ENCODE peak calls at places on chromosome 18, in eight cellular contexts. I is SK-N-MC; O is psoas muscle; M is spleen; Y is CD8-positive, alpha-beta memory T cell; D is upper lobe of right lung; G is brain microvascular endothelial cell; E is fibroblast of lung. J is an unnamed sample.

GRCh38 chr18:32920796-32921787 is 148.3 kb upstream of the KLHL14 start:
- DNase-seq in G (peak; percentile 91), O (no peak), Y (no peak), E (peak; percentile 95), I (no peak), D (no peak), M (no peak), J (no peak)

GRCh38 chr18:59549797-59550516 is 147.3 kb downstream of the CCBE1 start:
- DNase-seq in I (no peak), O (no peak), D (no peak), Y (no peak), M (no peak), G (no peak), E (no peak), J (no peak)

GRCh38 chr18:10086458-10086857 is 172.6 kb downstream of the VAPA start:
- DNase-seq in G (no peak), M (no peak), O (no peak), Y (no peak), I (no peak), D (no peak), E (no peak), J (no peak)

GRCh38 chr18:61972389-61973264 is 79.8 kb upstream of the RNF152 start:
- DNase-seq in Y (no peak), M (no peak), D (no peak), G (no peak), E (no peak), O (no peak), I (no peak), J (no peak)

GRCh38 chr18:41674466-41674865 is 280.6 kb upstream of the PIK3C3 start:
- DNase-seq in E (no peak), I (no peak), Y (no peak), D (no peak), O (no peak), M (no peak), G (no peak), J (no peak)

GRCh38 chr18:36420826-36421225 is 123.3 kb downstream of the FHOD3 start:
- DNase-seq in D (no peak), M (no peak), E (no peak), O (no peak), Y (no peak), I (no peak), G (no peak), J (no peak)

GRCh38 chr18:79405781-79406575 is 10.2 kb downstream of the NFATC1 start:
- DNase-seq in G (no peak), M (peak; percentile 97), O (peak; percentile 85), E (no peak), D (peak; percentile 85), I (no peak), Y (peak; percentile 85), J (peak; percentile 61)

GRCh38 chr18:12998332-12999060 is 7.3 kb downstream of the CEP192 start:
- DNase-seq in Y (no peak), M (no peak), I (no peak), D (no peak), E (no peak), O (no peak), G (no peak), J (no peak)

GRCh38 chr18:39969813-39970494 is 1985.1 kb upstream of the PIK3C3 start:
- DNase-seq in M (no peak), I (no peak), O (no peak), Y (no peak), G (peak; percentile 41), E (no peak), D (no peak), J (no peak)

GRCh38 chr18:48958951-48959350 is 8.2 kb upstream of the SMAD7 start:
- DNase-seq in D (no peak), M (no peak), G (no peak), I (no peak), O (no peak), Y (no peak), E (no peak), J (no peak)
- H3K27ac ChIP-seq in D (no peak overlapping the region), M (no peak overlapping the region), G (no peak overlapping the region), I (no peak overlapping the region), O (no peak overlapping the region), Y (no peak overlapping the region), E (no peak overlapping the region), J (peak overlapping the region; percentile 2)

GRCh38 chr18:23172981-23173380 is 37.7 kb downstream of the CABLES1 start:
- DNase-seq in O (no peak), E (no peak), I (no peak), Y (no peak), D (no peak), M (peak; percentile 55), G (no peak), J (no peak)

GRCh38 chr18:23171581-23172156 is 36.4 kb downstream of the CABLES1 start:
- DNase-seq in O (no peak), E (no peak), Y (no peak), G (no peak), M (peak; percentile 53), I (no peak), D (no peak), J (no peak)

GRCh38 chr18:23170137-23170536 is 34.9 kb downstream of the CABLES1 start:
- DNase-seq in Y (no peak), M (peak; percentile 9), I (no peak), E (no peak), O (no peak), D (no peak), G (no peak), J (no peak)

GRCh38 chr18:23166863-23167531 is 31.7 kb downstream of the CABLES1 start:
- DNase-seq in G (peak; percentile 31), M (peak; percentile 8), O (no peak), Y (no peak), E (no peak), D (no peak), I (no peak), J (no peak)

DNA sequence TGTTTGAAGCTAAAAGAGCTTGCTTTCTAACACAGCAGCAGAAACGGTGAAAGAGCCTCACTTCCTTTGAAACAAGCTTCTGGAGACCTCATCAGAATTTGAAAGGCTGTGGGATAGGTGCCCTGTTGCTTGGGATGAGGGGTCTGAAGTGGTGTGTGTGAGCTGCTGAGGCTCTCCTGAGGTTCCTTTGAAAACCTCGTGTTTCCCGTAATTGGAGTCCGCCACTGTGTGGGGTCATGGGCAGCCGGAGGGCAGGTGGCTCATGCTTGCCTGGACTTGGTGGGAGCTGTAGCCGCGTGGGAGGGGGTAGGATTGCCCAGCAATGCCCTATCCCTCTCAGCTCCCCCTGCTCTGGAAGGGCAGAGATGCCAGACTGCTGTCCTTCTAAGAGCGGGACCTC is 34.4 kb downstream of the CABLES1 start:
- DNase-seq in Y (no peak), O (no peak), I (no peak), M (peak; percentile 56), E (no peak), G (no peak), D (no peak), J (no peak)
- H3K27ac ChIP-seq in Y (no peak overlapping the region), O (no peak overlapping the region), I (no peak overlapping the region), M (no peak overlapping the region), E (no peak overlapping the region), G (no peak overlapping the region), D (no peak overlapping the region), J (no peak overlapping the region)

GRCh38 chr18:25248755-25249154 is 103.2 kb downstream of the ZNF521 start:
- DNase-seq in Y (no peak), G (no peak), I (no peak), D (no peak), E (peak; percentile 88), M (no peak), O (no peak), J (no peak)
- H3K27ac ChIP-seq in Y (no peak overlapping the region), G (no peak overlapping the region), I (no peak overlapping the region), D (no peak overlapping the region), E (no peak overlapping the region), M (no peak overlapping the region), O (no peak overlapping the region), J (no peak overlapping the region)

DNA sequence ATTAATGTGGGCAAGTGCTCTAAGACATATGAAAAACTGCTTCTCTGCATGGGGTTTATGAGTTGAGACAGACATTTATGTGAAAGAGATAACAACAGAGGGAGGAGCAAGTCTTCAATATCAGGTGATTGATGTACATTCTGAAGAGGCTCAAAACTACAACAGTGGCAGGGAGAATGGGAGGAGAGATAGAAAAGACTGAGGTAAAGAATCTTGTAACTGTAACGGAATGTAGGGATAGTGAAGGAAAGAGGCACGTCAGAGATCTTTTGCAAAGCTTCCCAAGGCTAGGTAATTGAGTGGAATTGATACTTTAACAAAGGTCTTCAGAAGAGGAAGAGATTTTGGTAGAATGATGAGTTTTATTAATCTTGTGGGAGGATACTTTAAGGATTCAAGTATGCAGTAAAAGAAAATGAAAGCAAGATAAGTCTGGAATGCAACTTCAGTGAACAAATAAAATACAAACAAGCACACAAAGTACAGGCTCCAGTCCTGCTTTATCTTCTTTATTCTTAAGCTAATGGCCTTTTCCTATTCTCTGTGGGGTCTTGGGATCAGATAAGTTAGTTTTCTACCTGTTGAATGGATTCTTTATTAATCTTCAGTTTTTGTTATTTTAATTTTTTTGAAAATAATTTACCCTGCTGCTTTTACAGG is 15.0 kb downstream of the SMAD4 start:
- DNase-seq in E (no peak), I (no peak), O (no peak), D (no peak), Y (no peak), M (no peak), G (no peak), J (no peak)
- H3K27ac ChIP-seq in E (no peak overlapping the region), I (no peak overlapping the region), O (no peak overlapping the region), D (no peak overlapping the region), Y (no peak overlapping the region), M (no peak overlapping the region), G (no peak overlapping the region), J (no peak overlapping the region)

GRCh38 chr18:60755134-60755533 is 382.6 kb upstream of the MC4R start:
- DNase-seq in I (no peak), E (no peak), D (no peak), G (no peak), O (no peak), Y (no peak), M (no peak), J (no peak)

GRCh38 chr18:60753753-60754152 is 381.2 kb upstream of the MC4R start:
- DNase-seq in E (no peak), I (no peak), G (no peak), Y (no peak), D (no peak), M (no peak), O (no peak), J (no peak)

GRCh38 chr18:60754413-60754812 is 381.8 kb upstream of the MC4R start:
- DNase-seq in G (no peak), I (no peak), O (no peak), D (no peak), M (no peak), Y (no peak), E (no peak), J (no peak)
- H3K27ac ChIP-seq in G (no peak overlapping the region), I (no peak overlapping the region), O (no peak overlapping the region), D (no peak overlapping the region), M (no peak overlapping the region), Y (no peak overlapping the region), E (no peak overlapping the region), J (no peak overlapping the region)

GRCh38 chr18:68035709-68036522 is 519.4 kb upstream of the DSEL start:
- DNase-seq in O (no peak), G (no peak), Y (no peak), M (no peak), E (peak; percentile 68), I (no peak), D (no peak), J (no peak)

GRCh38 chr18:68034293-68034692 is 517.8 kb upstream of the DSEL start:
- DNase-seq in M (no peak), D (no peak), E (peak; percentile 12), Y (no peak), I (peak; percentile 10), O (no peak), G (no peak), J (no peak)

GRCh38 chr18:68033466-68033865 is 516.9 kb upstream of the DSEL start:
- DNase-seq in M (no peak), O (no peak), Y (no peak), I (peak; percentile 67), D (no peak), E (peak; percentile 5), G (peak; percentile 20), J (no peak)
- H3K27ac ChIP-seq in M (no peak overlapping the region), O (no peak overlapping the region), Y (no peak overlapping the region), I (peak overlapping the region; percentile 90), D (no peak overlapping the region), E (no peak overlapping the region), G (no peak overlapping the region), J (no peak overlapping the region)

J was measured in upper lobe of left lung.